ENCODE peak calls at places on chromosomes 6 and 20, in nine cellular contexts. One of them, this sample, is unnamed.

GRCh38 chr6:103554911-103555310 is 1304.8 kb downstream of the HACE1 start:
- DNase-seq in body of pancreas: no peak
- DNase-seq in psoas muscle: no peak
- DNase-seq in GM23338: no peak
- DNase-seq in ovary: no peak
- DNase-seq in lower lobe of right lung: no peak
- DNase-seq in PC-3: no peak
- DNase-seq in CD8-positive, alpha-beta T cell: no peak
- DNase-seq in tibial nerve: no peak
- DNase-seq in this sample: no peak

GRCh38 chr6:156045416-156045815 is 589.8 kb upstream of the NOX3 start:
- DNase-seq in body of pancreas: no peak
- DNase-seq in psoas muscle: no peak
- DNase-seq in GM23338: no peak
- DNase-seq in ovary: no peak
- DNase-seq in lower lobe of right lung: no peak
- DNase-seq in PC-3: no peak
- DNase-seq in CD8-positive, alpha-beta T cell: no peak
- DNase-seq in tibial nerve: no peak
- DNase-seq in this sample: no peak

GRCh38 chr6:155493694-155494143 is 38.1 kb upstream of the NOX3 start:
- DNase-seq in body of pancreas: peak; percentile 13
- DNase-seq in psoas muscle: no peak
- DNase-seq in GM23338: peak; percentile 39
- DNase-seq in ovary: peak; percentile 69
- DNase-seq in lower lobe of right lung: no peak
- DNase-seq in PC-3: peak; percentile 95
- DNase-seq in CD8-positive, alpha-beta T cell: no peak
- DNase-seq in tibial nerve: no peak
- DNase-seq in this sample: no peak

GRCh38 chr20:57748601-57749130 is 38.9 kb upstream of the PMEPA1 start:
- DNase-seq in body of pancreas: peak; percentile 71
- DNase-seq in psoas muscle: peak; percentile 84
- DNase-seq in GM23338: no peak
- DNase-seq in ovary: peak; percentile 54
- DNase-seq in lower lobe of right lung: peak; percentile 74
- DNase-seq in PC-3: peak; percentile 97
- DNase-seq in CD8-positive, alpha-beta T cell: peak; percentile 51
- DNase-seq in tibial nerve: peak; percentile 65
- DNase-seq in this sample: peak; percentile 61

GRCh38 chr6:131982740-131983259 is 31.6 kb upstream of the CCN2 start:
- DNase-seq in body of pancreas: no peak
- DNase-seq in psoas muscle: no peak
- DNase-seq in GM23338: no peak
- DNase-seq in ovary: no peak
- DNase-seq in lower lobe of right lung: no peak
- DNase-seq in PC-3: peak; percentile 47
- DNase-seq in CD8-positive, alpha-beta T cell: no peak
- DNase-seq in tibial nerve: no peak
- DNase-seq in this sample: no peak

GRCh38 chr6:56017198-56017597 is 141.8 kb upstream of the BMP5 start:
- DNase-seq in body of pancreas: no peak
- DNase-seq in psoas muscle: no peak
- DNase-seq in GM23338: no peak
- DNase-seq in ovary: no peak
- DNase-seq in lower lobe of right lung: no peak
- DNase-seq in PC-3: no peak
- DNase-seq in CD8-positive, alpha-beta T cell: no peak
- DNase-seq in tibial nerve: no peak
- DNase-seq in this sample: no peak

GRCh38 chr6:6320901-6321300 is 439 bp upstream of the F13A1 start:
- DNase-seq in body of pancreas: no peak
- DNase-seq in psoas muscle: no peak
- DNase-seq in GM23338: peak; percentile 28
- DNase-seq in ovary: no peak
- DNase-seq in lower lobe of right lung: no peak
- DNase-seq in PC-3: peak; percentile 85
- DNase-seq in CD8-positive, alpha-beta T cell: no peak
- DNase-seq in tibial nerve: no peak
- DNase-seq in this sample: no peak

GRCh38 chr6:168852336-168852884 is 401.2 kb downstream of the THBS2 start:
- DNase-seq in body of pancreas: no peak
- DNase-seq in psoas muscle: no peak
- DNase-seq in GM23338: no peak
- DNase-seq in ovary: no peak
- DNase-seq in lower lobe of right lung: no peak
- DNase-seq in PC-3: no peak
- DNase-seq in CD8-positive, alpha-beta T cell: no peak
- DNase-seq in tibial nerve: no peak
- DNase-seq in this sample: no peak

GRCh38 chr6:151063339-151063738 is 176.4 kb upstream of the AKAP12 start:
- DNase-seq in body of pancreas: no peak
- DNase-seq in psoas muscle: no peak
- DNase-seq in GM23338: no peak
- DNase-seq in ovary: no peak
- DNase-seq in lower lobe of right lung: no peak
- DNase-seq in PC-3: peak; percentile 63
- DNase-seq in CD8-positive, alpha-beta T cell: no peak
- DNase-seq in tibial nerve: no peak
- DNase-seq in this sample: no peak

GRCh38 chr6:37602360-37602759 is 95.3 kb downstream of the MDGA1 start:
- DNase-seq in body of pancreas: no peak
- DNase-seq in psoas muscle: no peak
- DNase-seq in GM23338: no peak
- DNase-seq in ovary: no peak
- DNase-seq in lower lobe of right lung: no peak
- DNase-seq in PC-3: no peak
- DNase-seq in CD8-positive, alpha-beta T cell: no peak
- DNase-seq in tibial nerve: no peak
- DNase-seq in this sample: no peak

GRCh38 chr6:87700729-87701675 is 1.0 kb downstream of the AKIRIN2 start:
- DNase-seq in body of pancreas: peak; percentile 35
- DNase-seq in psoas muscle: peak; percentile 58
- DNase-seq in GM23338: peak; percentile 39
- DNase-seq in ovary: peak; percentile 42
- DNase-seq in lower lobe of right lung: peak; percentile 55
- DNase-seq in PC-3: peak; percentile 83
- DNase-seq in CD8-positive, alpha-beta T cell: peak; percentile 49
- DNase-seq in tibial nerve: no peak
- DNase-seq in this sample: peak; percentile 51

GRCh38 chr20:34636648-34637047 is 40.2 kb downstream of the PIGU start:
- DNase-seq in body of pancreas: no peak
- DNase-seq in psoas muscle: no peak
- DNase-seq in GM23338: no peak
- DNase-seq in ovary: no peak
- DNase-seq in lower lobe of right lung: no peak
- DNase-seq in PC-3: no peak
- DNase-seq in CD8-positive, alpha-beta T cell: no peak
- DNase-seq in tibial nerve: no peak
- DNase-seq in this sample: peak; percentile 49

GRCh38 chr6:144912474-144912873 is 627.3 kb downstream of the UTRN start:
- DNase-seq in body of pancreas: no peak
- DNase-seq in psoas muscle: no peak
- DNase-seq in GM23338: peak; percentile 10
- DNase-seq in ovary: no peak
- DNase-seq in lower lobe of right lung: no peak
- DNase-seq in PC-3: peak; percentile 71
- DNase-seq in CD8-positive, alpha-beta T cell: no peak
- DNase-seq in tibial nerve: no peak
- DNase-seq in this sample: no peak

GRCh38 chr6:11769816-11770545 is 8.6 kb downstream of the ADTRP start:
- DNase-seq in body of pancreas: no peak
- DNase-seq in psoas muscle: no peak
- DNase-seq in GM23338: peak; percentile 36
- DNase-seq in ovary: no peak
- DNase-seq in lower lobe of right lung: no peak
- DNase-seq in PC-3: peak; percentile 10
- DNase-seq in CD8-positive, alpha-beta T cell: no peak
- DNase-seq in tibial nerve: no peak
- DNase-seq in this sample: no peak

GRCh38 chr6:152034631-152035030 is 227.1 kb downstream of the ESR1 start:
- DNase-seq in body of pancreas: no peak
- DNase-seq in psoas muscle: no peak
- DNase-seq in GM23338: no peak
- DNase-seq in ovary: no peak
- DNase-seq in lower lobe of right lung: no peak
- DNase-seq in PC-3: no peak
- DNase-seq in CD8-positive, alpha-beta T cell: no peak
- DNase-seq in tibial nerve: no peak
- DNase-seq in this sample: no peak

GRCh38 chr6:36239710-36240256 is 30.1 kb upstream of the PNPLA1 start:
- DNase-seq in body of pancreas: no peak
- DNase-seq in psoas muscle: no peak
- DNase-seq in GM23338: no peak
- DNase-seq in ovary: no peak
- DNase-seq in lower lobe of right lung: no peak
- DNase-seq in PC-3: no peak
- DNase-seq in CD8-positive, alpha-beta T cell: no peak
- DNase-seq in tibial nerve: no peak
- DNase-seq in this sample: no peak

GRCh38 chr6:36492092-36492491 is 49.3 kb downstream of the KCTD20 start:
- DNase-seq in body of pancreas: peak; percentile 26
- DNase-seq in psoas muscle: no peak
- DNase-seq in GM23338: no peak
- DNase-seq in ovary: no peak
- DNase-seq in lower lobe of right lung: no peak
- DNase-seq in PC-3: no peak
- DNase-seq in CD8-positive, alpha-beta T cell: no peak
- DNase-seq in tibial nerve: no peak
- DNase-seq in this sample: no peak

GRCh38 chr6:12522347-12522746 is 194.2 kb upstream of the PHACTR1 start:
- DNase-seq in body of pancreas: no peak
- DNase-seq in psoas muscle: no peak
- DNase-seq in GM23338: no peak
- DNase-seq in ovary: no peak
- DNase-seq in lower lobe of right lung: no peak
- DNase-seq in PC-3: no peak
- DNase-seq in CD8-positive, alpha-beta T cell: no peak
- DNase-seq in tibial nerve: no peak
- DNase-seq in this sample: peak; percentile 64

GRCh38 chr20:21352703-21353102 is 44.6 kb downstream of the NKX2-4 start:
- DNase-seq in body of pancreas: no peak
- DNase-seq in psoas muscle: no peak
- DNase-seq in GM23338: no peak
- DNase-seq in ovary: no peak
- DNase-seq in lower lobe of right lung: no peak
- DNase-seq in PC-3: peak; percentile 14
- DNase-seq in CD8-positive, alpha-beta T cell: no peak
- DNase-seq in tibial nerve: no peak
- DNase-seq in this sample: no peak

GRCh38 chr6:28167068-28167467 is 25.4 kb downstream of the ZKSCAN8 start:
- DNase-seq in body of pancreas: no peak
- DNase-seq in psoas muscle: no peak
- DNase-seq in GM23338: no peak
- DNase-seq in ovary: no peak
- DNase-seq in lower lobe of right lung: no peak
- DNase-seq in PC-3: peak; percentile 59
- DNase-seq in CD8-positive, alpha-beta T cell: no peak
- DNase-seq in tibial nerve: no peak
- DNase-seq in this sample: peak; percentile 60

DNA sequence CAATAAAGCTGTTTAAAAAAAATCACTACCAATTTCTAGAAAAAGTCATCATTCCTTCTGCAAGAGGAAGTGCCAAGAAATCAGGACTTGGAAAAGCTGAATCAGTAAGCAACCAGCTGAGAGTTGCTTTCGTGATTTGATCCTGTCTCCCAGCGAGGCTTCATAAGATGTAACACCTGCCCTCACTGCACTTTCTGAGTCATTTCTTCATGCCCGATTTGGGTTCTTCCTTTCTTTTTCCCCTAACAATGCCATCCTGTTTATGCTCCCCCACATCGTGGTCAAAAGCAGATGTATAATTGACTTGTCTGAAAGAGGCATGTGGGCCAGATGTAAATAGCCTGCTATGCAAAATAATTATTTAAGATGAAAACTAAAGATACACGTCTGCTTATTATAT is 52.1 kb downstream of the RIPOR2 start:
- DNase-seq in body of pancreas: no peak
- DNase-seq in psoas muscle: no peak
- DNase-seq in GM23338: no peak
- DNase-seq in ovary: no peak
- DNase-seq in lower lobe of right lung: no peak
- DNase-seq in PC-3: peak; percentile 73
- DNase-seq in CD8-positive, alpha-beta T cell: no peak
- DNase-seq in tibial nerve: no peak
- DNase-seq in this sample: no peak
- H3K4me1 ChIP-seq in body of pancreas: no peaks in the 10 kb centered on the region
- H3K4me1 ChIP-seq in psoas muscle: peaks cover 29% of the 10 kb centered on the region
- H3K4me1 ChIP-seq in GM23338: peaks cover 47% of the 10 kb centered on the region
- H3K4me1 ChIP-seq in ovary: no peaks in the 10 kb centered on the region
- H3K4me1 ChIP-seq in lower lobe of right lung: no peaks in the 10 kb centered on the region
- H3K4me1 ChIP-seq in PC-3: peaks cover 39% of the 10 kb centered on the region
- H3K4me1 ChIP-seq in CD8-positive, alpha-beta T cell: peaks cover 84% of the 10 kb centered on the region
- H3K4me1 ChIP-seq in tibial nerve: no peaks in the 10 kb centered on the region
- H3K4me1 ChIP-seq in this sample: peaks cover 14% of the 10 kb centered on the region

GRCh38 chr6:108746411-108746810 is 101.8 kb upstream of the ARMC2 start:
- DNase-seq in body of pancreas: peak; percentile 37
- DNase-seq in psoas muscle: no peak
- DNase-seq in GM23338: no peak
- DNase-seq in ovary: no peak
- DNase-seq in lower lobe of right lung: no peak
- DNase-seq in PC-3: no peak
- DNase-seq in CD8-positive, alpha-beta T cell: no peak
- DNase-seq in tibial nerve: no peak
- DNase-seq in this sample: no peak
- TF ChIP-seq CTCF in body of pancreas: no peak
- TF ChIP-seq CTCF in psoas muscle: no peak
- TF ChIP-seq CTCF in GM23338: no peak
- TF ChIP-seq CTCF in ovary: no peak
- TF ChIP-seq CTCF in lower lobe of right lung: no peak
- TF ChIP-seq CTCF in PC-3: no peak
- TF ChIP-seq CTCF in CD8-positive, alpha-beta T cell: no peak
- TF ChIP-seq CTCF in tibial nerve: no peak
- TF ChIP-seq CTCF in this sample: no peak

GRCh38 chr20:56653221-56653620 is 24.1 kb downstream of the TFAP2C start:
- DNase-seq in body of pancreas: no peak
- DNase-seq in psoas muscle: no peak
- DNase-seq in GM23338: no peak
- DNase-seq in ovary: no peak
- DNase-seq in lower lobe of right lung: no peak
- DNase-seq in PC-3: peak; percentile 38
- DNase-seq in CD8-positive, alpha-beta T cell: no peak
- DNase-seq in tibial nerve: no peak
- DNase-seq in this sample: no peak
- H3K4me3 ChIP-seq in body of pancreas: no peak overlapping the region
- H3K4me3 ChIP-seq in psoas muscle: no peak overlapping the region
- H3K4me3 ChIP-seq in GM23338: no peak overlapping the region
- H3K4me3 ChIP-seq in ovary: no peak overlapping the region
- H3K4me3 ChIP-seq in lower lobe of right lung: no peak overlapping the region
- H3K4me3 ChIP-seq in PC-3: no peak overlapping the region
- H3K4me3 ChIP-seq in CD8-positive, alpha-beta T cell: no peak overlapping the region
- H3K4me3 ChIP-seq in tibial nerve: no peak overlapping the region
- H3K4me3 ChIP-seq in this sample: no peak overlapping the region

DNA sequence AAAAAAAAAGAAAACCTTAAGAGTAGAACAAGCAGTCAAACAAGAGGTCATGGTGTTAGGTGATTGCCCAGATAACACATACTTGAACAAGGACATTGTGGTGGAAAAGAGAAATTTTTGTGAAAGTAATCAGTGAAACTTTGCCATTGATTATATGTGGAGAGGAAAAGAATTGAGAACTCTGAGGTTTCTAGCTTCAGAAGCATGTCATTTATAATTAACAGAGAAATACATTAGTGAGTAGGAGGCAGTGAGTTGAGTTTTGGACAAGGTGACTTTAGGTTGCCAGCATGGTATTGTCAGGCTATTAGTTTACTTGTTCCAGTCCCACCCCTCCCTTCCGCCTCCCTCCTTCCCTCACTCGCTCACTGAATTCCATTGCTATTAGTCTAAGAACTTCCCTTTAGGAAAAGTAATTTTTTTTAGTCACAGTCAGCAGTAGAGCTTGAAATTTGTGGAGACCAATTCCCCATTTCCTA is 17.2 kb downstream of the TAB2 start:
- DNase-seq in body of pancreas: no peak
- DNase-seq in psoas muscle: no peak
- DNase-seq in GM23338: peak; percentile 41
- DNase-seq in ovary: no peak
- DNase-seq in lower lobe of right lung: no peak
- DNase-seq in PC-3: peak; percentile 83
- DNase-seq in CD8-positive, alpha-beta T cell: no peak
- DNase-seq in tibial nerve: no peak
- DNase-seq in this sample: no peak
- H3K4me1 ChIP-seq in body of pancreas: peaks cover 65% of the 10 kb centered on the region
- H3K4me1 ChIP-seq in psoas muscle: peaks cover 86% of the 10 kb centered on the region
- H3K4me1 ChIP-seq in GM23338: peaks cover 71% of the 10 kb centered on the region
- H3K4me1 ChIP-seq in ovary: peaks cover 7% of the 10 kb centered on the region
- H3K4me1 ChIP-seq in lower lobe of right lung: peaks cover 73% of the 10 kb centered on the region
- H3K4me1 ChIP-seq in PC-3: peaks cover 65% of the 10 kb centered on the region
- H3K4me1 ChIP-seq in CD8-positive, alpha-beta T cell: peaks cover 66% of the 10 kb centered on the region
- H3K4me1 ChIP-seq in tibial nerve: peaks cover 65% of the 10 kb centered on the region
- H3K4me1 ChIP-seq in this sample: peaks cover 75% of the 10 kb centered on the region